ENCODE peak calls at places on chromosome 1, in seven cellular contexts. One of them, this sample, is unnamed.

GRCh38 chr1:87588445-87588844 is 259.8 kb downstream of the LMO4 start:
- DNase-seq in choroid plexus epithelial cell: no peak
- DNase-seq in HL-60: no peak
- DNase-seq in Caco-2: no peak
- DNase-seq in fibroblast of mammary gland: no peak
- DNase-seq in IMR-90: peak
- DNase-seq in psoas muscle: no peak
- DNase-seq in this sample: peak

GRCh38 chr1:71463144-71463543 is 382.3 kb upstream of the ZRANB2 start:
- DNase-seq in choroid plexus epithelial cell: peak
- DNase-seq in psoas muscle: no peak
- DNase-seq in IMR-90: peak
- DNase-seq in fibroblast of mammary gland: peak
- DNase-seq in Caco-2: no peak
- DNase-seq in HL-60: no peak
- DNase-seq in this sample: no peak

GRCh38 chr1:197099444-197099843 is 32.4 kb upstream of the F13B start:
- DNase-seq in psoas muscle: no peak
- DNase-seq in choroid plexus epithelial cell: no peak
- DNase-seq in IMR-90: no peak
- DNase-seq in Caco-2: no peak
- DNase-seq in HL-60: no peak
- DNase-seq in fibroblast of mammary gland: no peak
- DNase-seq in this sample: no peak

GRCh38 chr1:228060458-228061190 is 21.9 kb upstream of the ARF1 start:
- DNase-seq in fibroblast of mammary gland: no peak
- DNase-seq in IMR-90: no peak
- DNase-seq in Caco-2: peak
- DNase-seq in psoas muscle: peak
- DNase-seq in choroid plexus epithelial cell: no peak
- DNase-seq in HL-60: no peak
- DNase-seq in this sample: no peak

GRCh38 chr1:61491497-61491896 is 233.4 kb downstream of the TM2D1 start:
- DNase-seq in choroid plexus epithelial cell: peak
- DNase-seq in Caco-2: peak
- DNase-seq in HL-60: no peak
- DNase-seq in fibroblast of mammary gland: peak
- DNase-seq in psoas muscle: no peak
- DNase-seq in IMR-90: peak
- DNase-seq in this sample: no peak

GRCh38 chr1:39006726-39007645 is 15.9 kb downstream of the AKIRIN1 start:
- DNase-seq in HL-60: no peak
- DNase-seq in choroid plexus epithelial cell: no peak
- DNase-seq in Caco-2: no peak
- DNase-seq in IMR-90: no peak
- DNase-seq in psoas muscle: no peak
- DNase-seq in fibroblast of mammary gland: no peak
- DNase-seq in this sample: no peak

GRCh38 chr1:59967780-59968179 is 41.2 kb upstream of the CYP2J2 start:
- DNase-seq in Caco-2: no peak
- DNase-seq in IMR-90: no peak
- DNase-seq in HL-60: no peak
- DNase-seq in psoas muscle: no peak
- DNase-seq in choroid plexus epithelial cell: no peak
- DNase-seq in fibroblast of mammary gland: no peak
- DNase-seq in this sample: no peak

GRCh38 chr1:21935891-21936365 is 1.2 kb downstream of the HSPG2 start:
- DNase-seq in IMR-90: no peak
- DNase-seq in Caco-2: no peak
- DNase-seq in fibroblast of mammary gland: no peak
- DNase-seq in choroid plexus epithelial cell: no peak
- DNase-seq in psoas muscle: no peak
- DNase-seq in HL-60: no peak
- DNase-seq in this sample: no peak

GRCh38 chr1:227417622-227418245 is 99.4 kb upstream of the CDC42BPA start:
- DNase-seq in HL-60: no peak
- DNase-seq in IMR-90: peak
- DNase-seq in Caco-2: no peak
- DNase-seq in choroid plexus epithelial cell: no peak
- DNase-seq in psoas muscle: no peak
- DNase-seq in fibroblast of mammary gland: peak
- DNase-seq in this sample: no peak

GRCh38 chr1:3795453-3796214 is 664 bp downstream of the LRRC47 start:
- DNase-seq in IMR-90: no peak
- DNase-seq in psoas muscle: no peak
- DNase-seq in Caco-2: no peak
- DNase-seq in HL-60: no peak
- DNase-seq in fibroblast of mammary gland: no peak
- DNase-seq in choroid plexus epithelial cell: peak
- DNase-seq in this sample: no peak

DNA sequence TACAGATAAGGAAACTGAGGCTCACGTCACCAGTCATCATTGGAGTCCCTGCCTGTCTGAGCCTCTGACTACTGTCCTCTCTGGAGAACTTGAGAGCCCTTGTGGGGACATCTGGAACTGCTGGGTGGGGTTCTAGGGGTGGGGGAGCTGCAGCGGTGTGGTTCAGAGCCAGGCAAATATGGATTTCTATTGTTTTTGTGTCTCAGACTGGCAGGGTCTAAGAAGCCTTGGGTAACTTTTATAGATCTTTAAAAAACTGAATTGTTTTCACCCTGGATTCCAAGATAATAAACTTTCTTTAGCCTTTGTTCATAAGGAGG is 46.9 kb downstream of the IER5 start:
- DNase-seq in Caco-2: peak
- DNase-seq in IMR-90: no peak
- DNase-seq in fibroblast of mammary gland: peak
- DNase-seq in psoas muscle: no peak
- DNase-seq in choroid plexus epithelial cell: peak
- DNase-seq in HL-60: no peak
- DNase-seq in this sample: no peak
- TF ChIP-seq CTCF in Caco-2: peak
- TF ChIP-seq CTCF in IMR-90: peak
- TF ChIP-seq CTCF in fibroblast of mammary gland: peak
- TF ChIP-seq CTCF in psoas muscle: peak
- TF ChIP-seq CTCF in choroid plexus epithelial cell: peak
- TF ChIP-seq CTCF in HL-60: no peak
- TF ChIP-seq CTCF in this sample: no peak

GRCh38 chr1:198553017-198553416 is 12.5 kb upstream of the ATP6V1G3 start:
- DNase-seq in choroid plexus epithelial cell: no peak
- DNase-seq in fibroblast of mammary gland: no peak
- DNase-seq in IMR-90: no peak
- DNase-seq in Caco-2: no peak
- DNase-seq in HL-60: no peak
- DNase-seq in psoas muscle: no peak
- DNase-seq in this sample: no peak
- TF ChIP-seq CTCF in choroid plexus epithelial cell: no peak
- TF ChIP-seq CTCF in fibroblast of mammary gland: no peak
- TF ChIP-seq CTCF in IMR-90: no peak
- TF ChIP-seq CTCF in Caco-2: no peak
- TF ChIP-seq CTCF in HL-60: no peak
- TF ChIP-seq CTCF in psoas muscle: no peak
- TF ChIP-seq CTCF in this sample: no peak

GRCh38 chr1:237732657-237733056 is 158.1 kb downstream of the ZP4 start:
- DNase-seq in psoas muscle: no peak
- DNase-seq in fibroblast of mammary gland: no peak
- DNase-seq in IMR-90: no peak
- DNase-seq in HL-60: no peak
- DNase-seq in choroid plexus epithelial cell: no peak
- DNase-seq in Caco-2: no peak
- DNase-seq in this sample: no peak
- TF ChIP-seq CTCF in psoas muscle: no peak
- TF ChIP-seq CTCF in fibroblast of mammary gland: no peak
- TF ChIP-seq CTCF in IMR-90: no peak
- TF ChIP-seq CTCF in HL-60: no peak
- TF ChIP-seq CTCF in choroid plexus epithelial cell: no peak
- TF ChIP-seq CTCF in Caco-2: no peak
- TF ChIP-seq CTCF in this sample: no peak

DNA sequence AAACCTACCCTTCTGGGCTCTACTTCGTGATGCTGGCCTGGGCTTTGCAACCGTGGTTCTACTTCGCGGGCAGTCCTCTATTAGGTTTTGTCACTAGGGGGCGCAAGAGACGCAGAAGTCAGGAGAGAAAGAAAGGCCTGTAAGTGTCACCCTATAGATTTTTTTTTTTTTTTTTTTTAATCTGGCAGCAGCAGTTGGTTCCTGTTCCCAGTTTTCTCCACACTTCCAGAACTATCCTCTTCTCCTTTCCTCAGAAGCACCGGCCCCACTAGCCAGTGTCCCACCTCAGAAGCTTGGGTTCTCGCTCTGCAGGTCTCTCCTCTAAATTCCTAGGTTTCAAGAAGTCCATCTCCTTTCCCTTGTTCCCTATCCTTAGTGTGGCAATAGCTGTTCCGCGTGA is 9.1 kb upstream of the LCE2D start:
- DNase-seq in psoas muscle: no peak
- DNase-seq in Caco-2: peak
- DNase-seq in HL-60: peak
- DNase-seq in fibroblast of mammary gland: peak
- DNase-seq in IMR-90: peak
- DNase-seq in choroid plexus epithelial cell: peak
- DNase-seq in this sample: peak
- TF ChIP-seq CTCF in psoas muscle: peak
- TF ChIP-seq CTCF in Caco-2: peak
- TF ChIP-seq CTCF in HL-60: peak
- TF ChIP-seq CTCF in fibroblast of mammary gland: peak
- TF ChIP-seq CTCF in IMR-90: peak
- TF ChIP-seq CTCF in choroid plexus epithelial cell: peak
- TF ChIP-seq CTCF in this sample: peak

DNA sequence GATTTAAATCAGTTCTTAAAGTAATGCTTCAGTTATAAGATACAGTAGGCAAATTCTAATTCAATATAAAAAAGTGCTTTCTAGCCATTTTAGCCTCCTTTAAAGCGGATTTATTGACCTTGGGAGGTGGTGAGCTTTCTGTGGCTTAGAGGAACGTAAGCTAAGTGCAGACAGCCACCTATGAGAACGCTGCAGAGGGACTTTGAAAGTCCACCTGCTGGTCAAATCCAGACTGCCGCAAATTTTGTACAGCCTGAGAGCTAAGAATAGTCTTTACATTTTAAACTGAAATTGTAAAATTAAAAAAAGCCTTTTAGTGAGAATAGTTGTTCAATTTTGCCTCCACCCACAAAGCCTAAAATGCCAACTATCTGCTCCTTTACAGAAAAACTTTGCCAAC is 67.0 kb upstream of the SSX2IP start:
- DNase-seq in choroid plexus epithelial cell: no peak
- DNase-seq in fibroblast of mammary gland: no peak
- DNase-seq in Caco-2: peak
- DNase-seq in IMR-90: no peak
- DNase-seq in psoas muscle: no peak
- DNase-seq in HL-60: no peak
- DNase-seq in this sample: no peak
- TF ChIP-seq CTCF in choroid plexus epithelial cell: peak
- TF ChIP-seq CTCF in fibroblast of mammary gland: peak
- TF ChIP-seq CTCF in Caco-2: peak
- TF ChIP-seq CTCF in IMR-90: no peak
- TF ChIP-seq CTCF in psoas muscle: no peak
- TF ChIP-seq CTCF in HL-60: no peak
- TF ChIP-seq CTCF in this sample: no peak

GRCh38 chr1:45236136-45236535 is 29.7 kb upstream of the ZSWIM5 start:
- DNase-seq in HL-60: no peak
- DNase-seq in psoas muscle: no peak
- DNase-seq in fibroblast of mammary gland: no peak
- DNase-seq in IMR-90: no peak
- DNase-seq in choroid plexus epithelial cell: no peak
- DNase-seq in Caco-2: no peak
- DNase-seq in this sample: no peak

GRCh38 chr1:45225598-45225997 is 19.2 kb upstream of the ZSWIM5 start:
- DNase-seq in IMR-90: no peak
- DNase-seq in choroid plexus epithelial cell: no peak
- DNase-seq in psoas muscle: no peak
- DNase-seq in Caco-2: no peak
- DNase-seq in fibroblast of mammary gland: no peak
- DNase-seq in HL-60: no peak
- DNase-seq in this sample: no peak

GRCh38 chr1:45230537-45230936 is 24.1 kb upstream of the ZSWIM5 start:
- DNase-seq in Caco-2: peak
- DNase-seq in choroid plexus epithelial cell: no peak
- DNase-seq in IMR-90: no peak
- DNase-seq in fibroblast of mammary gland: no peak
- DNase-seq in HL-60: no peak
- DNase-seq in psoas muscle: no peak
- DNase-seq in this sample: no peak
- TF ChIP-seq CTCF in Caco-2: peak
- TF ChIP-seq CTCF in choroid plexus epithelial cell: no peak
- TF ChIP-seq CTCF in IMR-90: no peak
- TF ChIP-seq CTCF in fibroblast of mammary gland: no peak
- TF ChIP-seq CTCF in HL-60: no peak
- TF ChIP-seq CTCF in psoas muscle: no peak
- TF ChIP-seq CTCF in this sample: no peak

DNA sequence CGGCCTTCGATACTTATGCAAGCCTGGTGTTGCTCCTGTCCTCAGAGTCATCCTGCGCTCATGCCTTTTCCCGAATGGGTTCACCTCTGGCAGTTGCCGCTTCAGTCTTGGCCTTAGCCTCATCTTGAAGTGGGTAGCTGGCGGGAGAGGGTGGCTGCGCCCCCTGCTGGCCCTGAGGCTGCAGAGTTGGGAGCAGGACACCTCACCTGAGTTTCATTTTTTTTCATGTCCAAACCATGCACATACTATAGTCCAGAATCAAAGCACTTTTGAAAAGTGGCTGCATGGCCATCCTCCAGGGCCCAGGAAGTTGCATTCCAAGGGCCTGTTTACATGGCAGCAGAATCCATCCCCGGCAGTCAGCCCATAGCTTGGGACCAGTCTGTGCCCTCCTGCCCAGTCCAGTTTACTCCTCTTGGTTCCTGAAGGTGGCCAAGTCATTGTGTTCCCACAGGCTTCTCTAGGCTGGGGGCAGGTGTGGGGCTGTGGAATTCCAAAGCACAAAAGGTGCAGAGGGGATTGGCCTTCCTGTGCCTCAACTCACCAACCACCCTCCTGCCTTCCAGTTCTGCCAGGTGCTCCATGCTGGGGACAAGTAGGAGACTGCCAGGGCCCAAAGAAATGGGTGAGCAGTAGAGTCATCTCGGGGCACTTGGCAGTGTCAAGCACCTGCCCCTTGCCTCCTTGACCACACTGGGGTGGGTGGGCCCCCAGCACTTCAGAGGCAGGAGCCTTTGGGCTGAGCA is 44.0 kb downstream of the YARS1 start:
- DNase-seq in choroid plexus epithelial cell: peak
- DNase-seq in fibroblast of mammary gland: peak
- DNase-seq in Caco-2: peak
- DNase-seq in HL-60: peak
- DNase-seq in psoas muscle: peak
- DNase-seq in IMR-90: peak
- DNase-seq in this sample: peak
- TF ChIP-seq CTCF in choroid plexus epithelial cell: peak
- TF ChIP-seq CTCF in fibroblast of mammary gland: peak
- TF ChIP-seq CTCF in Caco-2: peak
- TF ChIP-seq CTCF in HL-60: peak
- TF ChIP-seq CTCF in psoas muscle: peak
- TF ChIP-seq CTCF in IMR-90: peak
- TF ChIP-seq CTCF in this sample: peak

GRCh38 chr1:36612121-36612520 is 129.4 kb upstream of the CSF3R start:
- DNase-seq in psoas muscle: no peak
- DNase-seq in choroid plexus epithelial cell: no peak
- DNase-seq in IMR-90: no peak
- DNase-seq in fibroblast of mammary gland: no peak
- DNase-seq in HL-60: no peak
- DNase-seq in Caco-2: peak
- DNase-seq in this sample: no peak
- TF ChIP-seq CTCF in psoas muscle: no peak
- TF ChIP-seq CTCF in choroid plexus epithelial cell: no peak
- TF ChIP-seq CTCF in IMR-90: no peak
- TF ChIP-seq CTCF in fibroblast of mammary gland: no peak
- TF ChIP-seq CTCF in HL-60: no peak
- TF ChIP-seq CTCF in Caco-2: no peak
- TF ChIP-seq CTCF in this sample: no peak

This sample was measured in GM20000.